ENCODE peak calls at places on chromosomes 2 and 18, in ten cellular contexts. B is left ventricle myocardium inferior; R is CD8-positive, alpha-beta memory T cell; I is CD4-positive, alpha-beta memory T cell; M is CD8-positive, alpha-beta T cell; X is PC-9; D is thoracic aorta; H is upper lobe of right lung; P is kidney; K is GM23248. Y is an unnamed sample.
A peak's percentile ranks its signal among the peaks of the same experiment; 100 is the strongest.

GRCh38 chr2:221569342-221570278 is 2.5 kb downstream of the EPHA4 start:
- DNase-seq in B (no peak), R (no peak), I (no peak), M (no peak), X (no peak), D (no peak), H (no peak), P (no peak), K (no peak), Y (no peak)

GRCh38 chr2:226887940-226888339 is 52.1 kb downstream of the RHBDD1 start:
- DNase-seq in B (no peak), R (no peak), I (no peak), M (no peak), X (no peak), D (no peak), H (no peak), P (no peak), K (peak; percentile 85), Y (no peak)

GRCh38 chr18:31280502-31280901 is 37.5 kb upstream of the DSG1 start:
- DNase-seq in B (no peak), R (no peak), I (no peak), M (no peak), X (no peak), D (no peak), H (no peak), P (no peak), K (no peak), Y (no peak)

GRCh38 chr2:154350911-154351310 is 347.6 kb upstream of the KCNJ3 start:
- DNase-seq in B (no peak), R (no peak), I (no peak), M (no peak), X (no peak), D (no peak), H (no peak), P (no peak), K (no peak), Y (no peak)

GRCh38 chr2:170525566-170525900 is 189.6 kb upstream of the SP5 start:
- DNase-seq in B (peak; percentile 60), R (no peak), I (no peak), M (no peak), X (peak; percentile 81), D (peak; percentile 76), H (peak; percentile 63), P (peak; percentile 77), K (peak; percentile 98), Y (peak; percentile 94)

GRCh38 chr2:6826081-6826913 is 39.4 kb downstream of the CMPK2 start:
- DNase-seq in B (no peak), R (peak; percentile 44), I (peak; percentile 44), M (peak; percentile 56), X (peak; percentile 53), D (no peak), H (no peak), P (no peak), K (peak; percentile 84), Y (peak; percentile 5)

GRCh38 chr2:30679416-30680088 is 127.7 kb downstream of the CAPN13 start:
- DNase-seq in B (no peak), R (no peak), I (peak; percentile 7), M (peak; percentile 29), X (no peak), D (no peak), H (peak; percentile 30), P (no peak), K (peak; percentile 85), Y (peak; percentile 37)

GRCh38 chr18:55494441-55494840 is 93.6 kb downstream of the TCF4 start:
- DNase-seq in B (no peak), R (no peak), I (no peak), M (no peak), X (no peak), D (no peak), H (no peak), P (no peak), K (no peak), Y (no peak)

GRCh38 chr2:11228692-11229091 is 73.4 kb downstream of the SLC66A3 start:
- DNase-seq in B (no peak), R (no peak), I (no peak), M (no peak), X (no peak), D (no peak), H (no peak), P (no peak), K (no peak), Y (no peak)

GRCh38 chr2:205936446-205936845 is 149.5 kb downstream of the INO80D start:
- DNase-seq in B (no peak), R (no peak), I (no peak), M (no peak), X (no peak), D (no peak), H (no peak), P (no peak), K (peak; percentile 14), Y (no peak)

GRCh38 chr18:29874519-29875098 is 1167.9 kb downstream of the DSC3 start:
- DNase-seq in B (no peak), R (no peak), I (no peak), M (no peak), X (no peak), D (no peak), H (no peak), P (no peak), K (peak; percentile 46), Y (no peak)

GRCh38 chr2:226002438-226002837 is 602.9 kb downstream of the NYAP2 start:
- DNase-seq in B (no peak), R (no peak), I (no peak), M (no peak), X (peak; percentile 66), D (peak; percentile 29), H (no peak), P (no peak), K (peak; percentile 95), Y (peak; percentile 44)

GRCh38 chr2:129831018-129831417 is 148.4 kb upstream of the RAB6C start:
- DNase-seq in B (no peak), R (no peak), I (no peak), M (no peak), X (no peak), D (no peak), H (no peak), P (no peak), K (no peak), Y (no peak)

GRCh38 chr2:116754371-116755101 is 1060.0 kb upstream of the DDX18 start:
- DNase-seq in B (no peak), R (no peak), I (no peak), M (no peak), X (no peak), D (no peak), H (no peak), P (peak; percentile 36), K (no peak), Y (no peak)

GRCh38 chr2:121529439-121530209 is 1.1 kb upstream of the RNU4ATAC start:
- DNase-seq in B (peak; percentile 74), R (peak; percentile 3), I (peak; percentile 0), M (no peak), X (peak; percentile 41), D (peak; percentile 7), H (no peak), P (peak; percentile 90), K (peak; percentile 57), Y (peak; percentile 80)

GRCh38 chr18:62585274-62586147 is 62.7 kb downstream of the ZCCHC2 start:
- DNase-seq in B (no peak), R (no peak), I (no peak), M (no peak), X (peak; percentile 22), D (no peak), H (no peak), P (no peak), K (no peak), Y (no peak)

GRCh38 chr2:203799905-203800304 is 67.7 kb upstream of the CTLA4 start:
- DNase-seq in B (no peak), R (no peak), I (no peak), M (no peak), X (no peak), D (no peak), H (no peak), P (no peak), K (no peak), Y (no peak)

GRCh38 chr2:120540719-120541552 is 194.7 kb upstream of the GLI2 start:
- DNase-seq in B (no peak), R (no peak), I (no peak), M (no peak), X (no peak), D (no peak), H (no peak), P (no peak), K (no peak), Y (no peak)

GRCh38 chr2:62204998-62205496 is 9.1 kb downstream of the B3GNT2 start:
- DNase-seq in B (no peak), R (no peak), I (no peak), M (no peak), X (no peak), D (no peak), H (no peak), P (no peak), K (no peak), Y (no peak)
- H3K4me1 ChIP-seq in B (peaks cover 91% of the 10 kb centered on the region), R (peaks cover 86% of the 10 kb centered on the region), I (peaks cover 83% of the 10 kb centered on the region), M (peaks cover 93% of the 10 kb centered on the region), X (peaks cover 11% of the 10 kb centered on the region), D (peaks cover 42% of the 10 kb centered on the region), H (peaks cover 62% of the 10 kb centered on the region), P (peaks cover 40% of the 10 kb centered on the region), K (no peaks in the 10 kb centered on the region), Y (peaks cover 3% of the 10 kb centered on the region)

GRCh38 chr2:21270658-21271057 is 146.9 kb downstream of the TDRD15 start:
- DNase-seq in B (peak; percentile 83), R (no peak), I (no peak), M (no peak), X (no peak), D (no peak), H (no peak), P (peak; percentile 94), K (no peak), Y (no peak)
- H3K27ac ChIP-seq in B (peak overlapping the region; percentile 83), R (no peak overlapping the region), I (no peak overlapping the region), M (no peak overlapping the region), X (no peak overlapping the region), D (no peak overlapping the region), H (no peak overlapping the region), P (peak overlapping the region; percentile 68), K (no peak overlapping the region), Y (no peak overlapping the region)

DNA sequence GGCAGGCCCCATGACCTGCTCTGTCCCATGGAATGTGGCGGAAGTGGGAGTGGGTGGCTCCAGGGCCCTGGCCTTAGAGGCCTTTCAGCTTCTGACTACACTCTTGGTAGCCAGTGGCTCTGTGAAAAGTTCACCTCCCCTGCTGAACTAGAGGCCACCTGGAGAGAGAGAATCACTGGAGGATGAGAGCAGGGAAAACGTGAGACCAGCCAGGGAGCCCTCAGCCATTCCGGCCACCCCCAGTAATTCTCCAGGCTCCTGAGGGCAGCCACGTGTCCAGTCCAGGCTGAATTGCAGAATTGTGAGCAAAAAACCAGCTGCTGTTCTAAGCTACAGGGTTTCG is 10.5 kb downstream of the COLEC12 start:
- DNase-seq in B (no peak), R (no peak), I (no peak), M (no peak), X (no peak), D (no peak), H (no peak), P (no peak), K (no peak), Y (peak; percentile 92)
- H3K4me1 ChIP-seq in B (peaks cover 6% of the 10 kb centered on the region), R (no peaks in the 10 kb centered on the region), I (no peaks in the 10 kb centered on the region), M (no peaks in the 10 kb centered on the region), X (no peaks in the 10 kb centered on the region), D (peaks cover 5% of the 10 kb centered on the region), H (peaks cover 17% of the 10 kb centered on the region), P (no peaks in the 10 kb centered on the region), K (peaks cover 49% of the 10 kb centered on the region), Y (peaks cover 92% of the 10 kb centered on the region)

DNA sequence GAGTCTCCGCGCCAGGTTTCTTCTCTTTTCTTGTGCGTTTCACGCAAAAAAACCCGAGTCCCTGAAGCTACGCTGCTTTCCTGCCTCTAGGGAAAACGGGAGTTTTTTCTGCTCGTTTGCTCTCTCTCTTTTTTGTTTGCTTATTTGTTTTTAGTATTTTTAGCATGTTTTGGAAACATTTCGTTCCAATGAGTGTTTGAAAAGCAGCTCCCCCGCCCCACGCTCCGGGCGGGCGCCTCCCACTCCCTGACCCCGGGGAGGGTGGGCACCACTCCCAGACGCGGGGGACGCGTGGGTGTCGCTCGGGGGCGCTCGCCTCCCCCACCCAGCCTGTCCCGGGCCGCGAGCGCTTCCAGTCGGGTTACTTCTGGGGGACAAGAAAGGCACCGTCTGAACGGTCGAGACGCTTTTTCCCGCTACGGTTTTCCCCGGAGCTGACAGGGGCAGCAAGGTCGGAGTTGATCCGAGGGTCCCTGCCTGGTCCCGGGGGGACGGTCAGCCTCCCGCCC is 446 bp upstream of the EFHD1 start:
- DNase-seq in B (peak; percentile 72), R (peak; percentile 2), I (peak; percentile 8), M (no peak), X (no peak), D (no peak), H (no peak), P (peak; percentile 93), K (peak; percentile 41), Y (peak; percentile 74)
- H3K27ac ChIP-seq in B (peak overlapping the region; percentile 82), R (no peak overlapping the region), I (no peak overlapping the region), M (no peak overlapping the region), X (no peak overlapping the region), D (peak overlapping the region; percentile 99), H (peak overlapping the region; percentile 65), P (peak overlapping the region; percentile 92), K (no peak overlapping the region), Y (no peak overlapping the region)

Y was measured in SJSA1.